ENCODE peak calls at places on chromosome 15, in eight cellular contexts. J, Z, X, H, Y, C, S and I are unnamed samples.

GRCh38 chr15:19987389-19988048 is 554.1 kb downstream of the GOLGA6L6 start:
- DNase-seq in J (peak), Z (no peak), X (no peak), H (no peak), Y (no peak), C (no peak), S (peak), I (no peak)

GRCh38 chr15:92624401-92624991 is 31.1 kb downstream of the FAM174B start:
- DNase-seq in J (no peak), Z (peak), X (no peak), H (peak), Y (peak), C (peak), S (no peak), I (no peak)

GRCh38 chr15:75904241-75904631 is 558 bp downstream of the FBXO22 start:
- DNase-seq in J (peak), Z (no peak), X (no peak), H (no peak), Y (peak), C (peak), S (peak), I (peak)

GRCh38 chr15:93308026-93308670 is 219.1 kb upstream of the RGMA start:
- DNase-seq in J (no peak), Z (no peak), X (no peak), H (no peak), Y (no peak), C (no peak), S (no peak), I (no peak)

GRCh38 chr15:39691229-39691628 is 91.4 kb downstream of the FSIP1 start:
- DNase-seq in J (no peak), Z (no peak), X (no peak), H (no peak), Y (no peak), C (peak), S (no peak), I (no peak)

GRCh38 chr15:66841953-66842681 is 140.1 kb downstream of the SMAD6 start:
- DNase-seq in J (peak), Z (peak), X (no peak), H (peak), Y (peak), C (peak), S (peak), I (peak)

GRCh38 chr15:40054056-40054745 is 15.2 kb upstream of the SRP14 start:
- DNase-seq in J (no peak), Z (no peak), X (no peak), H (no peak), Y (no peak), C (no peak), S (no peak), I (no peak)

GRCh38 chr15:35173444-35174118 is 88.5 kb upstream of the NANOGP8 start:
- DNase-seq in J (peak), Z (no peak), X (no peak), H (no peak), Y (no peak), C (peak), S (no peak), I (no peak)

GRCh38 chr15:66843581-66843980 is 141.5 kb downstream of the SMAD6 start:
- DNase-seq in J (no peak), Z (no peak), X (no peak), H (no peak), Y (no peak), C (no peak), S (no peak), I (no peak)

GRCh38 chr15:74610302-74610951 is 5.2 kb upstream of the CLK3 start:
- DNase-seq in J (no peak), Z (no peak), X (no peak), H (no peak), Y (no peak), C (no peak), S (peak), I (no peak)

GRCh38 chr15:78335985-78336384 is 4.2 kb upstream of the CRABP1 start:
- DNase-seq in J (no peak), Z (no peak), X (no peak), H (no peak), Y (no peak), C (no peak), S (no peak), I (no peak)

GRCh38 chr15:56732881-56733130 is 503 bp downstream of the ZNF280D start:
- DNase-seq in J (peak), Z (no peak), X (no peak), H (no peak), Y (no peak), C (peak), S (no peak), I (no peak)

GRCh38 chr15:85769182-85769900 is 25.4 kb downstream of the KLHL25 start:
- DNase-seq in J (no peak), Z (no peak), X (no peak), H (no peak), Y (no peak), C (no peak), S (no peak), I (no peak)

GRCh38 chr15:60740787-60741354 is 261.9 kb upstream of the ICE2 start:
- DNase-seq in J (peak), Z (no peak), X (no peak), H (no peak), Y (no peak), C (peak), S (no peak), I (no peak)

GRCh38 chr15:69034352-69034751 is 19.9 kb downstream of the NOX5 start:
- DNase-seq in J (no peak), Z (no peak), X (peak), H (no peak), Y (no peak), C (peak), S (no peak), I (no peak)

GRCh38 chr15:71060983-71061382 is 54.3 kb upstream of the THSD4 start:
- DNase-seq in J (no peak), Z (no peak), X (no peak), H (no peak), Y (no peak), C (peak), S (no peak), I (no peak)

GRCh38 chr15:45664451-45664850 is 29.6 kb downstream of the SQOR start:
- DNase-seq in J (no peak), Z (no peak), X (no peak), H (no peak), Y (no peak), C (peak), S (peak), I (no peak)

GRCh38 chr15:58409861-58410260 is 21.9 kb upstream of the LIPC start:
- DNase-seq in J (no peak), Z (no peak), X (no peak), H (no peak), Y (no peak), C (no peak), S (no peak), I (no peak)

GRCh38 chr15:86691091-86691490 is 611.4 kb downstream of the AGBL1 start:
- DNase-seq in J (no peak), Z (no peak), X (no peak), H (no peak), Y (no peak), C (peak), S (no peak), I (peak)

GRCh38 chr15:67564590-67565345 is 22.3 kb downstream of the MAP2K5 start:
- DNase-seq in J (no peak), Z (no peak), X (no peak), H (no peak), Y (no peak), C (peak), S (no peak), I (no peak)

GRCh38 chr15:68550498-68551295 is 28.1 kb upstream of the CORO2B start:
- DNase-seq in J (peak), Z (peak), X (peak), H (peak), Y (peak), C (peak), S (peak), I (peak)

GRCh38 chr15:77036537-77037474 is 34.1 kb downstream of the TSPAN3 start:
- DNase-seq in J (no peak), Z (peak), X (no peak), H (peak), Y (peak), C (no peak), S (peak), I (no peak)

GRCh38 chr15:75573643-75574384 is 5.3 kb downstream of the PTPN9 start:
- DNase-seq in J (no peak), Z (no peak), X (no peak), H (no peak), Y (no peak), C (no peak), S (peak), I (no peak)

GRCh38 chr15:80662129-80662528 is 33.0 kb upstream of the ABHD17C start:
- DNase-seq in J (no peak), Z (no peak), X (no peak), H (no peak), Y (no peak), C (no peak), S (no peak), I (no peak)

GRCh38 chr15:48046813-48047483 is 73.8 kb upstream of the SLC24A5 start:
- DNase-seq in J (no peak), Z (no peak), X (no peak), H (no peak), Y (no peak), C (no peak), S (no peak), I (no peak)

GRCh38 chr15:73483053-73483452 is 40.1 kb downstream of the REC114 start:
- DNase-seq in J (no peak), Z (no peak), X (no peak), H (no peak), Y (no peak), C (no peak), S (no peak), I (no peak)

GRCh38 chr15:96321422-96322391 is 8.8 kb upstream of the NR2F2 start:
- DNase-seq in J (no peak), Z (peak), X (no peak), H (peak), Y (no peak), C (peak), S (peak), I (no peak)

GRCh38 chr15:90871716-90872480 is 3.5 kb downstream of the FURIN start:
- DNase-seq in J (no peak), Z (no peak), X (no peak), H (no peak), Y (peak), C (no peak), S (peak), I (peak)

GRCh38 chr15:66502491-66502890 is 2.2 kb downstream of the RPL4 start:
- DNase-seq in J (no peak), Z (no peak), X (no peak), H (no peak), Y (no peak), C (no peak), S (no peak), I (no peak)

DNA sequence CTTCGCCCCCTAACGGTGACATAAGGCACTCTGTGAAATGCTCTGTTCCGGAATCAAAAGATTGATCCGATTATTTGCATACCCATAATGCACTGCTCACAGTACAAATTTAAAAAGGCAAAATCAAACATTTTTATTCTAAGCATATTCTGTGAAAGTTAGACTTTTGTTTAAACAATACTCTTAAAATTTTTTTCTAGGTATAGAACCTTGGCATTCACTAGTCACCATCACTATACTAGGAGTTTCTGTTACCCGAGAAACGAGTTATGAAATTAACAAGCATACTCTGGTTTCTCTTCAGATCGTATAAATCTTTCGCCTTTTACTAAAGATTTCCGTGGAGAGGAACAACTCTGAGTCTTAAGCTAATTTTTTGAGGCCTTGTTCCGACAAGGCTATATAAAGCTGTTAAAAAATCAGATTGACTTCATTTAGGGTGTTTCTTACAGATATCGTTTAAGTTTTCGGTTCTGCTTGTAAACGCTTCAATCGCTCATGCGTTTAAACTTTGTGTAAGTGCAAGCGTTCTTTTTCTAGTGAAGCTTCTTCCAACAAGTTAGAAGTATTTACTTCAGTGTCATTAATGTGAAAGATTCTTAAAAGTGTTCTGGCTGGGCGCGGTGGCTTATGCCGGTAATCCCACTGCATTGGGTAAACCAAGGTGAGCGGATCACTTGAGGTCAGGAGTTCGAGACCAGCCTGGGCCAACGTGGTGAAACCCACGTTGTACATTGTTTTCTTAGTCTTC is at the start of gene RNU5B-1:
- DNase-seq in J (peak), Z (peak), X (peak), H (peak), Y (peak), C (peak), S (peak), I (peak)
- H3K4me3 ChIP-seq in J (peak), Z (peak), X (peak), H (peak), Y (peak), C (peak), S (peak), I (peak)

GRCh38 chr15:88992216-88992615 is 79.0 kb upstream of the MFGE8 start:
- DNase-seq in J (no peak), Z (no peak), X (no peak), H (no peak), Y (no peak), C (no peak), S (no peak), I (no peak)
- H3K27ac ChIP-seq in J (no peak), Z (no peak), X (peak), H (no peak), Y (no peak), C (no peak), S (no peak), I (no peak)

DNA sequence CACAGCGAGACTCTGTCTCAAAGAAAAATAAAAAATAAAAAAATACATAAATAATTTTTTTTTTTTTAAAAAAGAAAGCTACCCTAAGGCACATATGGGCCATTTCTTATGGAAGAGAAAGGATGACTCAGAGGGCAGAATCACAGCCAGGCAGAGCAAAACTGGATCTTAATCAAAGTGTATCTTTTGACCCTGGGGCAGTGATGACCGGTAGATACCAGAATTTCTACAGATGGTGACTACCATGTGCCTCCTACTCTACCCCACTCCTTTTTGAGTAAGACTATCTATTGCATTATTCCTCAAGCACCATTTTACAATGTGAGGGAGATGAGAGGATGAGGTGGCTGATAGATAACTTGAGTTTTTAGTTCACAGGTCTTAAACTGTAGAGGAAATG is 26.0 kb downstream of the TARS3 start:
- DNase-seq in J (no peak), Z (no peak), X (no peak), H (no peak), Y (no peak), C (no peak), S (no peak), I (no peak)
- H3K4me3 ChIP-seq in J (no peak), Z (no peak), X (no peak), H (no peak), Y (no peak), C (no peak), S (no peak), I (no peak)

GRCh38 chr15:99104788-99105515 is at the start of gene SYNM:
- DNase-seq in J (peak), Z (peak), X (no peak), H (peak), Y (peak), C (peak), S (peak), I (peak)

GRCh38 chr15:99103279-99103678 is 1.6 kb upstream of the SYNM start:
- DNase-seq in J (no peak), Z (no peak), X (no peak), H (no peak), Y (no peak), C (no peak), S (no peak), I (no peak)

GRCh38 chr15:99106417-99107220 is 1.7 kb downstream of the SYNM start:
- DNase-seq in J (no peak), Z (no peak), X (no peak), H (no peak), Y (no peak), C (no peak), S (peak), I (peak)

GRCh38 chr15:99102332-99103235 is 2.3 kb upstream of the SYNM start:
- DNase-seq in J (no peak), Z (no peak), X (no peak), H (no peak), Y (no peak), C (no peak), S (peak), I (no peak)

GRCh38 chr15:99105516-99106341 is 849 bp downstream of the SYNM start:
- DNase-seq in J (no peak), Z (peak), X (no peak), H (peak), Y (peak), C (peak), S (peak), I (peak)
- H3K27ac ChIP-seq in J (no peak), Z (peak), X (peak), H (peak), Y (peak), C (no peak), S (no peak), I (peak)

DNA sequence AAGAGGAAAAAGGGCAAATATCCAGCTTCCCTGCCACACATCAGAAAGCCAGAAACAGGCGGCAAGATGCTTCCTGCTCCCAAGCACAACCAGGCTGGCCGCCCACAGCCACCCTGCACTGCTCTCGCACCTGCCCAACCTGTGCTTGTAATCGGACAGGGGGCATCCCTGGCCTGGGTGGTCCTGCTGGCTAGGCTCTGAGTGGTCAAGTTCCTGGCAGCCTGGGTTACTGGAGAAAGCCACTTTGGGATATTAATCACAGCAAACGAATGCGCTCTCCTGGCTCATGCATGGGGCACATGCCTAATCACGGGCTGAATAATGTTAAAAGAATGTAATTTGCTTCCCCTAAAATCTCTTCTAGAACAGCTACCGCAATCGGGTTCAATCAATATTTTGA is 442.4 kb downstream of the MCTP2 start:
- DNase-seq in J (no peak), Z (no peak), X (no peak), H (no peak), Y (no peak), C (peak), S (no peak), I (no peak)
- H3K4me3 ChIP-seq in J (no peak), Z (no peak), X (no peak), H (no peak), Y (no peak), C (peak), S (no peak), I (no peak)

GRCh38 chr15:49875392-49875791 is 243.6 kb downstream of the ATP8B4 start:
- DNase-seq in J (no peak), Z (no peak), X (no peak), H (no peak), Y (no peak), C (no peak), S (no peak), I (no peak)
- H3K27ac ChIP-seq in J (no peak), Z (peak), X (no peak), H (peak), Y (peak), C (no peak), S (no peak), I (no peak)

GRCh38 chr15:28098766-28099554 is at the start of gene OCA2:
- DNase-seq in J (peak), Z (no peak), X (no peak), H (peak), Y (peak), C (peak), S (peak), I (peak)
- H3K4me3 ChIP-seq in J (peak), Z (no peak), X (no peak), H (peak), Y (no peak), C (peak), S (peak), I (peak)

DNA sequence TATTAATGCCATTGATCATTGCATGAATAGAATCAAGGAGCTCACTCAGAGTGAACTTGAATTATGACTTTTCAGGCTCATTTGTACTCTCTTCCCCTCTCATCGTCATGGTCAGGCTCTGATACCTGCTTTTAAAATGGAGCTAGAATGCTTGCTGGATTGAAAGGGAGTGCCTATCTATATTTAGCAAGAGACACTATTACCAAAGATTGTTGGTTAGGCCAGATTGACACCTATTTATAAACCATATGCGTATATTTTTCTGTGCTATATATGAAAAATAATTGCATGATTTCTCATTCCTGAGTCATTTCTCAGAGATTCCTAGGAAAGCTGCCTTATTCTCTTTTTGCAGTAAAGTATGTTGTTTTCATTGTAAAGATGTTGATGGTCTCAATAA is 9.6 kb downstream of the CCNDBP1 start:
- DNase-seq in J (no peak), Z (no peak), X (no peak), H (no peak), Y (no peak), C (no peak), S (no peak), I (no peak)
- H3K27ac ChIP-seq in J (no peak), Z (no peak), X (no peak), H (peak), Y (no peak), C (no peak), S (no peak), I (no peak)

DNA sequence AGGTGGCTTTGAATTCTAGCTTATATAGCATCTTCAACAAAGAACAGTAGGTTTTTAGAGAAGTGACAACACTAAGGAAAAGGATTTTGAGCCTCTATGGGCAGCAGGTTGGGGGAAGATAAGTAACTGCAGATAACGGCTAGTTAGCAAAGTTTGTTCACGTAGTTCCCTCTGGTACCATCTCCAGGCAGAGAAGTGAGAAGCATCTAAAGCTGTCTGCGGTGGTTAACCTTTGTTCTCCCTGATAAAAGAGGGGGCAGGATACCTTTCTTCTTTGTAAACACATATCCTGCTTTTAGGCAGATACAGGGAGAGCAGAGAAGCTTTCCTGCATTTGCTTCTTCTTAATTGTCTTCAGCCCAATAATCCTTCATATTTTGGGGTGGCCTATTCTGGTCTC is 393.6 kb upstream of the C2CD4B start:
- DNase-seq in J (peak), Z (no peak), X (no peak), H (no peak), Y (no peak), C (no peak), S (peak), I (peak)
- H3K4me3 ChIP-seq in J (no peak), Z (no peak), X (no peak), H (no peak), Y (no peak), C (no peak), S (peak), I (no peak)